ENCODE peak calls at places on chromosome 22, in seven cellular contexts. A is CD8-positive, alpha-beta T cell; L is hepatocyte; S is HepG2; Y is heart left ventricle; C is WERI-Rb-1; G is heart right ventricle. J is an unnamed sample.
A peak's percentile ranks its signal among the peaks of the same experiment; 100 is the strongest.

GRCh38 chr22:20566420-20567260 is 59.2 kb downstream of the MED15 start:
- DNase-seq in A (peak; percentile 93), L (peak; percentile 46), S (no peak), Y (no peak), C (no peak), G (no peak), J (peak; percentile 65)

GRCh38 chr22:30186048-30186447 is 60.5 kb downstream of the LIF start:
- DNase-seq in A (no peak), L (no peak), S (no peak), Y (no peak), C (no peak), G (no peak), J (no peak)

GRCh38 chr22:19478086-19478392 is 954 bp downstream of the UFD1 start:
- DNase-seq in A (no peak), L (no peak), S (no peak), Y (no peak), C (no peak), G (no peak), J (no peak)

GRCh38 chr22:29727248-29727551 is 7.4 kb downstream of the CABP7 start:
- DNase-seq in A (no peak), L (peak; percentile 56), S (peak; percentile 33), Y (no peak), C (peak; percentile 88), G (peak; percentile 47), J (no peak)

GRCh38 chr22:26235792-26236191 is 66.5 kb downstream of the SEZ6L start:
- DNase-seq in A (no peak), L (no peak), S (no peak), Y (no peak), C (no peak), G (no peak), J (no peak)

GRCh38 chr22:45225732-45226560 is 14.7 kb downstream of the KIAA0930 start:
- DNase-seq in A (no peak), L (peak; percentile 43), S (peak; percentile 25), Y (no peak), C (no peak), G (no peak), J (peak; percentile 76)

GRCh38 chr22:26995222-26995621 is 337.8 kb downstream of the MIAT start:
- DNase-seq in A (no peak), L (peak; percentile 9), S (no peak), Y (no peak), C (no peak), G (no peak), J (no peak)

GRCh38 chr22:38948181-38948940 is 9.0 kb upstream of the APOBEC3A start:
- DNase-seq in A (no peak), L (no peak), S (no peak), Y (no peak), C (no peak), G (no peak), J (no peak)

GRCh38 chr22:19507534-19507861 is 16.7 kb downstream of the CLDN5 start:
- DNase-seq in A (no peak), L (no peak), S (no peak), Y (no peak), C (no peak), G (no peak), J (no peak)

GRCh38 chr22:19121631-19122142 is 525 bp downstream of the DGCR2 start:
- DNase-seq in A (no peak), L (peak; percentile 82), S (no peak), Y (peak; percentile 55), C (peak; percentile 40), G (peak; percentile 65), J (no peak)

GRCh38 chr22:26887456-26887855 is 230.1 kb downstream of the MIAT start:
- DNase-seq in A (no peak), L (peak; percentile 24), S (no peak), Y (no peak), C (no peak), G (no peak), J (peak; percentile 12)

GRCh38 chr22:20590477-20591294 is 83.3 kb downstream of the MED15 start:
- DNase-seq in A (no peak), L (no peak), S (no peak), Y (no peak), C (no peak), G (no peak), J (peak; percentile 26)

GRCh38 chr22:17939011-17939410 is 85.3 kb downstream of the MICAL3 start:
- DNase-seq in A (no peak), L (no peak), S (no peak), Y (no peak), C (no peak), G (no peak), J (no peak)

GRCh38 chr22:36362819-36363377 is 24.9 kb downstream of the MYH9 start:
- DNase-seq in A (no peak), L (no peak), S (no peak), Y (no peak), C (no peak), G (no peak), J (peak; percentile 72)

GRCh38 chr22:31952459-31952858 is 8.1 kb downstream of the YWHAH start:
- DNase-seq in A (no peak), L (no peak), S (no peak), Y (no peak), C (no peak), G (no peak), J (peak; percentile 92)

GRCh38 chr22:43823353-43823908 is 11.3 kb upstream of the EFCAB6 start:
- DNase-seq in A (no peak), L (peak; percentile 83), S (peak; percentile 61), Y (no peak), C (peak; percentile 1), G (no peak), J (peak; percentile 49)

GRCh38 chr22:28008649-28009048 is 89.6 kb upstream of the PITPNB start:
- DNase-seq in A (no peak), L (no peak), S (no peak), Y (no peak), C (no peak), G (no peak), J (no peak)

GRCh38 chr22:33821290-33821689 is 99.0 kb downstream of the LARGE1 start:
- DNase-seq in A (no peak), L (no peak), S (no peak), Y (no peak), C (no peak), G (no peak), J (no peak)

GRCh38 chr22:37412445-37413250 is 14.6 kb downstream of the ELFN2 start:
- DNase-seq in A (no peak), L (no peak), S (no peak), Y (no peak), C (no peak), G (no peak), J (no peak)
- TF ChIP-seq CTCF in A (no peak), L (no peak), S (no peak), Y (no peak), C (no peak), G (no peak), J (no peak)

DNA sequence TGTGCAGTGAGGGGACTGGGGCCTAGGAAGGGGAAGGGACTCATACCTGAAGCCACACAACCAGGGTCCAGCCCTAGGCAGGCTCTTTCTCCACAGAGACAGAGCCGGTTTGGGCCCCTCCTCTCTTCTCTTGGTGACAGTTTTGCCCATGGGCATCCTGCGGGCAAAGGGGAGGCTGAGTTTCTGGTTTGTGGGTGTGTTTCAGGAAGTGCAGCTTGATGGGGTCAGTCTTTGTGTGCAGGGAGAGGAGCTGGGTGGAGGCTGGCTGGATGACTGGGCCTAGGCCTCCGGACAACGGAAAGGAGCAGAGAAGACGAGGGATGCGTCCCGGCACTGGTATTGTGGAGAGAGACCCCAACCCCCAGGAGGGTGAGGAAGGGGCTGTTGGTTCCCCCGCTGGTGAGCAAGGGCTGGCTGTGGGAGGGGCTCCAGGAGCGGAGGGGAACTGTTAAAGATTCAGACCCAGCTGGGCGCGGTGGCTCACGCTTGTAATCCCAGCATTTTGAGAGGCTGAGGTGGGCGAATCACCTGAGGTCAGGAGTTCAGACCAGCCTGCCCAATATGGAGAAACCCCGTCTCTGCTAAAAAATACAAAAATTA is 23.4 kb upstream of the CELSR1 start:
- DNase-seq in A (no peak), L (no peak), S (no peak), Y (no peak), C (no peak), G (no peak), J (no peak)
- H3K4me3 ChIP-seq in A (no peak overlapping the region), L (no peak overlapping the region), S (peak overlapping the region; percentile 55), Y (no peak overlapping the region), C (no peak overlapping the region), G (no peak overlapping the region), J (no peak overlapping the region)

GRCh38 chr22:22995166-22995565 is 75.2 kb upstream of the GNAZ start:
- DNase-seq in A (no peak), L (no peak), S (no peak), Y (no peak), C (no peak), G (no peak), J (no peak)

GRCh38 chr22:22989856-22990255 is 80.5 kb upstream of the GNAZ start:
- DNase-seq in A (no peak), L (no peak), S (no peak), Y (no peak), C (no peak), G (no peak), J (no peak)

GRCh38 chr22:22993184-22993583 is 77.1 kb upstream of the GNAZ start:
- DNase-seq in A (no peak), L (no peak), S (no peak), Y (no peak), C (peak; percentile 20), G (no peak), J (no peak)

GRCh38 chr22:22988785-22989184 is 81.5 kb upstream of the GNAZ start:
- DNase-seq in A (no peak), L (no peak), S (no peak), Y (no peak), C (no peak), G (no peak), J (no peak)

DNA sequence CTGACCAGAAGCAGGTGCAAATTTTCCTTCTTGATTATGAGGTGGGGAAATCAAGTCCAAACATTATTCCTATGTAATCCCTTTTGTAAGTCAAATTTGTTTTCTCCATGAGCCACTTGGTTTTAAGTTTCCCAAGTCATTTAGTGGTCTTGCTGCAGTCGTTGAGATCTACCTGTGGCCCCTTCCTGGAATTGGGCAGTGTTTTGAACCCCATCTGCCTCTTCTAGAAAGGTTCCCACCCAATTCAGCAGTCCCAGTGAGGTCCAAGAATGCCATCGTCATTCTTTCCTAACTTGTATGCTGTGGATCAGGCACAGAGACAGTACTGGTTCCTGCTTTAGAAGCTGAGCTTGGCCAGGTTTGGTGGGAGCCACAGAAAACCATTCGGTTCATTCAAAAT is 77.8 kb upstream of the GNAZ start:
- DNase-seq in A (no peak), L (no peak), S (no peak), Y (no peak), C (no peak), G (no peak), J (no peak)
- H3K27me3 ChIP-seq in A (no peaks in the 10 kb centered on the region), L (no peaks in the 10 kb centered on the region), S (no peaks in the 10 kb centered on the region), Y (no peaks in the 10 kb centered on the region), C (no peaks in the 10 kb centered on the region), G (no peaks in the 10 kb centered on the region), J (no peaks in the 10 kb centered on the region)

DNA sequence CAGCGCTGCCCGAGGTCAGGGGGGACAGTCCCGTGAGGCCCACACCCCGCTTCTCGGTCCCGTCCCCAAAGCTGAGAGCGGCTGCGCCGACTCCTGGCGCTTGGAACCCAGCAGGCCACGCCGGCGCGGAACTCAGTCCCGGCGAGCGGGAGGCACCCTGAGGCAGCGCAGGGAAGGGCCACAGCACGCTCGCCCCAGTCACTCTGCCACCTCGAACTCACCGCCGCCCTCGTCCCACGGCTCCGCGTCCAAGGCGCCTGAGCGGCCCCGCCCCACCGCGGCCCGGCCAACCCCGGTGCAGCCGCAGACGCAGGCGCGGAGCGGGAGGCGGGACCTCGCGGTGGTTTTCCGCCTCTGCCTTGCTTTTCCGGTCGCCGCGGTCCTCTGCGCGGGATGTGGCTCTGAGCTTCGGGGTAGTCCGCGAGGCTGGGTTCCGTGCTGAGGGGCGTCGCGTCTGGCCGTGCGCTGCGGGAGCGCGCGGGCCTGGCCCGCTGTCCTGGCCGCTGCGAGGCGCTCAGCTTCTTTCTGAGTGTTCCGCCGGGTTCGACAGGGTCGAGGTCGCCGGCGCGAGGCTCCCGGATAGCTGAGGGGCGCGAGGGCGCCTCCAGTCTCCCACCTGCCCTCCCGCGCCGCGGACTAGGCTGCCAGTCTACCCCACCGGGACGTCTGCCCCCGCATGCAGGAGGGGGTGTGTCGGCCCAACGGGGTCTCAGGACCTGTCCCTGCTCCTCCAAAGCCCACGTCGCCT is at the start of gene CDPF1:
- DNase-seq in A (peak; percentile 86), L (peak; percentile 93), S (peak; percentile 73), Y (peak; percentile 94), C (peak; percentile 93), G (peak; percentile 94), J (peak; percentile 74)
- TF ChIP-seq CTCF in A (no peak), L (no peak), S (peak; percentile 47), Y (no peak), C (no peak), G (no peak), J (no peak)